ENCODE peak calls at places on chromosomes 16 and 17, in six cellular contexts. T, I, C, Q, O and Z are unnamed samples.
A peak's percentile ranks its signal among the peaks of the same experiment; 100 is the strongest.

GRCh38 chr16:90019543-90020259 is 445 bp upstream of the DBNDD1 start:
- DNase-seq in T (peak; percentile 86), I (no peak), C (no peak), Q (no peak), O (no peak), Z (no peak)

GRCh38 chr16:1345087-1345486 is 6.6 kb downstream of the TSR3 start:
- DNase-seq in T (no peak), I (no peak), C (no peak), Q (no peak), O (no peak), Z (no peak)

GRCh38 chr16:85607331-85607765 is 5.8 kb upstream of the GSE1 start:
- DNase-seq in T (peak; percentile 95), I (no peak), C (no peak), Q (no peak), O (no peak), Z (no peak)

GRCh38 chr17:40311575-40311974 is 2.6 kb downstream of the RARA start:
- DNase-seq in T (no peak), I (no peak), C (no peak), Q (peak; percentile 81), O (no peak), Z (no peak)

GRCh38 chr16:13864689-13865088 is 55.3 kb upstream of the ERCC4 start:
- DNase-seq in T (no peak), I (no peak), C (no peak), Q (no peak), O (no peak), Z (no peak)

GRCh38 chr16:59048876-59049275 is 314.8 kb upstream of the GOT2 start:
- DNase-seq in T (no peak), I (no peak), C (no peak), Q (no peak), O (no peak), Z (no peak)

GRCh38 chr17:78665952-78666920 is 89.0 kb upstream of the DNAH17 start:
- DNase-seq in T (no peak), I (no peak), C (no peak), Q (no peak), O (no peak), Z (no peak)

GRCh38 chr17:2484876-2485275 is 26.8 kb downstream of the METTL16 start:
- DNase-seq in T (peak; percentile 73), I (no peak), C (no peak), Q (no peak), O (no peak), Z (no peak)

GRCh38 chr16:3010510-3010909 is 2.2 kb upstream of the CLDN9 start:
- DNase-seq in T (no peak), I (no peak), C (no peak), Q (no peak), O (no peak), Z (no peak)

GRCh38 chr17:67157732-67158639 is 87.0 kb downstream of the HELZ start:
- DNase-seq in T (peak; percentile 43), I (peak; percentile 2), C (no peak), Q (no peak), O (peak; percentile 10), Z (no peak)

GRCh38 chr16:82287948-82288347 is 117.9 kb upstream of the MPHOSPH6 start:
- DNase-seq in T (no peak), I (no peak), C (no peak), Q (no peak), O (no peak), Z (no peak)

GRCh38 chr17:57971572-57971971 is 16.4 kb upstream of the CUEDC1 start:
- DNase-seq in T (no peak), I (no peak), C (no peak), Q (no peak), O (no peak), Z (peak; percentile 50)

GRCh38 chr16:23893976-23894375 is 58.2 kb downstream of the PRKCB start:
- DNase-seq in T (no peak), I (no peak), C (no peak), Q (no peak), O (no peak), Z (no peak)

GRCh38 chr16:1014771-1015495 is 33.4 kb downstream of the SOX8 start:
- DNase-seq in T (no peak), I (no peak), C (no peak), Q (no peak), O (no peak), Z (no peak)

GRCh38 chr17:77963441-77963840 is 4.9 kb downstream of the TNRC6C start:
- DNase-seq in T (no peak), I (no peak), C (no peak), Q (no peak), O (no peak), Z (peak; percentile 66)

GRCh38 chr17:65741690-65742089 is 180.2 kb upstream of the AXIN2 start:
- DNase-seq in T (no peak), I (no peak), C (no peak), Q (no peak), O (no peak), Z (no peak)

GRCh38 chr17:15655162-15655561 is 28.9 kb downstream of the TRIM16 start:
- DNase-seq in T (no peak), I (no peak), C (no peak), Q (no peak), O (no peak), Z (no peak)

GRCh38 chr16:89687092-89687940 is 827 bp downstream of the CDK10 start:
- DNase-seq in T (peak; percentile 59), I (peak; percentile 24), C (no peak), Q (no peak), O (no peak), Z (no peak)

GRCh38 chr16:964696-965395 is 5.9 kb downstream of the LMF1 start:
- DNase-seq in T (no peak), I (no peak), C (no peak), Q (no peak), O (no peak), Z (no peak)

GRCh38 chr17:65546579-65546978 is 14.9 kb downstream of the AXIN2 start:
- DNase-seq in T (no peak), I (no peak), C (no peak), Q (no peak), O (no peak), Z (no peak)

GRCh38 chr17:5825717-5826330 is 241.5 kb upstream of the NLRP1 start:
- DNase-seq in T (no peak), I (no peak), C (peak; percentile 73), Q (no peak), O (no peak), Z (no peak)

GRCh38 chr17:79420318-79421243 is 190.3 kb downstream of the RBFOX3 start:
- DNase-seq in T (no peak), I (no peak), C (no peak), Q (no peak), O (peak; percentile 26), Z (no peak)

GRCh38 chr16:66490774-66491715 is 58.9 kb downstream of the TK2 start:
- DNase-seq in T (no peak), I (no peak), C (no peak), Q (peak; percentile 41), O (no peak), Z (no peak)

GRCh38 chr17:48382989-48383388 is 47.0 kb downstream of the SKAP1 start:
- DNase-seq in T (no peak), I (no peak), C (no peak), Q (no peak), O (no peak), Z (no peak)

GRCh38 chr17:68849673-68850260 is 105.4 kb downstream of the ABCA8 start:
- DNase-seq in T (no peak), I (no peak), C (no peak), Q (no peak), O (no peak), Z (no peak)

GRCh38 chr16:80682435-80683070 is 121.8 kb downstream of the CDYL2 start:
- DNase-seq in T (no peak), I (no peak), C (no peak), Q (no peak), O (no peak), Z (peak; percentile 89)

GRCh38 chr17:2396568-2397246 is 4.2 kb downstream of the MNT start:
- DNase-seq in T (peak; percentile 96), I (peak; percentile 68), C (no peak), Q (peak; percentile 89), O (peak; percentile 93), Z (peak; percentile 98)

GRCh38 chr16:2519711-2520080 is 475 bp upstream of the AMDHD2 start:
- DNase-seq in T (no peak), I (no peak), C (no peak), Q (no peak), O (no peak), Z (no peak)

GRCh38 chr17:7889166-7889584 is 586 bp downstream of the CHD3 start:
- DNase-seq in T (peak; percentile 62), I (no peak), C (no peak), Q (peak; percentile 100), O (peak; percentile 74), Z (peak; percentile 96)

GRCh38 chr17:59561042-59561441 is 4.4 kb upstream of the DHX40 start:
- DNase-seq in T (peak; percentile 76), I (no peak), C (no peak), Q (no peak), O (peak; percentile 65), Z (no peak)

DNA sequence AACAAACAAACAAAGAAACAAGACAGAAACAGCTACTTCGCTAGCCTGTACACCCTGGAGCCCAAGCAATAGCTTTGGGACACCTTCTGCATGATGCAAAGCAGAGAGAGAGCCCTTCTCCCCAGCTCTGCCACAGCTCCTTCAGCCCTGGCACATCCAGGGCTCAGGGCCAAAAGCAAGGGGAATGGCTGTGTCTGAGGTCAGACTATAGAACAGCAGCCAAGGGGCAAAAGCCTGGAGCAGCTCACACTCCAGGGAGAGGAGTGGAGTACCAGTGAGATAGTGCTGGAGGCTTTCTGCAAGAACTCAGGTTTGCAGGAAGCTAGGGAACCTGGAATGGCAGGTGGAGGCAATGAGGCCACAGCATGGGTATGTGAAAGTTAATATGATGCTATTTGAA is 11.6 kb upstream of the SEPHS2 start:
- DNase-seq in T (no peak), I (no peak), C (no peak), Q (no peak), O (no peak), Z (no peak)
- H3K4me1 ChIP-seq in T (no peaks in the 10 kb centered on the region), I (peaks cover 53% of the 10 kb centered on the region), C (no peaks in the 10 kb centered on the region), Q (no peaks in the 10 kb centered on the region), O (no peaks in the 10 kb centered on the region), Z (no peaks in the 10 kb centered on the region)

GRCh38 chr16:54930034-54930938 is at the start of gene IRX5:
- DNase-seq in T (peak; percentile 91), I (no peak), C (peak; percentile 60), Q (peak; percentile 96), O (peak; percentile 63), Z (peak; percentile 92)
- TF ChIP-seq CTCF in T (no peak), I (no peak), C (peak; percentile 15), Q (no peak), O (no peak), Z (peak; percentile 18)

GRCh38 chr17:49708515-49709161 is 874 bp upstream of the SLC35B1 start:
- DNase-seq in T (peak; percentile 61), I (no peak), C (no peak), Q (no peak), O (no peak), Z (no peak)
- TF ChIP-seq POLR2AphosphoS5 in T (no peak), I (no peak), C (no peak), Q (no peak), O (no peak), Z (peak; percentile 41)

DNA sequence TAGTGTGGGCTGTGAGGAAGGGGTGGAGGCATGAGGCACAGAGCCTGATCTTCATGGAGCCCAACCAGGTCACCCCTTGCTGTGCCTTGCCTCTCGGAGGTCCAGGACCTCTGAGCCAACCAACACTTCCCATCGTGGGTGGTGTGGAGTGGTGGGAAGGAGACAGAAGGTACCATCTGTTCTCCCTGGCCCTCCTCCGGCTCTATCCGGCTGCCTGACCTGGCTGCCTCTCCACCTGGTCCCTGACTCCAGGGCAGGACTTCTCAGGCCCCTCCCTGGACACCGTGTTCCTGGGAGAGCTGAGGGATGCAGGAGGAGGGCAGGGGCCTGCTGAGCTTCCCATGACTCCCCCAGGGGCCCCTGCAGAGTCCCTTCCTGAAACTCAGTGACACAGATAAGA is 3.9 kb downstream of the PDK2 start:
- DNase-seq in T (no peak), I (no peak), C (no peak), Q (no peak), O (no peak), Z (no peak)
- H3K4me1 ChIP-seq in T (peaks cover 13% of the 10 kb centered on the region), I (peaks cover 17% of the 10 kb centered on the region), C (peaks cover 41% of the 10 kb centered on the region), Q (peaks cover 10% of the 10 kb centered on the region), O (peaks cover 43% of the 10 kb centered on the region), Z (peaks cover 73% of the 10 kb centered on the region)